ENCODE peak calls at places on chromosomes 5 and 9, in seven cellular contexts. P, H, Y, J, F, G and V are unnamed samples.

GRCh38 chr9:22170162-22170932 is 161.2 kb upstream of the CDKN2B start:
- DNase-seq in P (no peak), F (no peak), Y (no peak), H (no peak), G (no peak), J (no peak), V (no peak)

GRCh38 chr5:59198365-59198764 is 615.5 kb downstream of the RAB3C start:
- DNase-seq in P (no peak), F (no peak), H (no peak), J (no peak), Y (no peak), G (no peak), V (no peak)

GRCh38 chr9:98926016-98926415 is 17.7 kb upstream of the COL15A1 start:
- DNase-seq in H (no peak), P (no peak), Y (no peak), J (no peak), G (no peak), F (no peak), V (no peak)

GRCh38 chr5:113378960-113379541 is 55.7 kb downstream of the TSSK1B start:
- DNase-seq in Y (peak; percentile 53), F (peak; percentile 59), P (no peak), H (peak; percentile 38), J (peak; percentile 50), G (peak; percentile 71), V (peak; percentile 61)

GRCh38 chr5:83222906-83223305 is 145.6 kb downstream of the XRCC4 start:
- DNase-seq in F (no peak), H (no peak), J (no peak), G (no peak), Y (no peak), P (no peak), V (no peak)

GRCh38 chr5:40384782-40385390 is 294.8 kb upstream of the PTGER4 start:
- DNase-seq in F (no peak), J (no peak), H (no peak), G (no peak), Y (no peak), P (no peak), V (no peak)

GRCh38 chr9:130239741-130240241 is 25.8 kb upstream of the HMCN2 start:
- DNase-seq in F (no peak), H (no peak), P (no peak), G (no peak), Y (no peak), J (no peak), V (no peak)

GRCh38 chr5:68240196-68240595 is 24.6 kb downstream of the PIK3R1 start:
- DNase-seq in G (no peak), F (no peak), J (no peak), H (no peak), P (no peak), Y (no peak), V (no peak)

GRCh38 chr9:125932012-125932411 is 184.8 kb downstream of the PBX3 start:
- DNase-seq in P (peak; percentile 63), G (no peak), J (peak; percentile 81), F (no peak), H (no peak), Y (no peak), V (no peak)

GRCh38 chr5:172891716-172892421 is 57.8 kb downstream of the ERGIC1 start:
- DNase-seq in Y (peak; percentile 91), H (no peak), G (no peak), P (peak; percentile 94), F (no peak), J (no peak), V (no peak)

GRCh38 chr9:132670816-132671371 is 630 bp downstream of the GTF3C4 start:
- DNase-seq in H (peak; percentile 59), F (peak; percentile 41), Y (no peak), P (no peak), J (no peak), G (peak; percentile 23), V (no peak)

GRCh38 chr5:90590-91547 is 1.1 kb upstream of the PLEKHG4B start:
- DNase-seq in J (no peak), G (peak; percentile 71), P (no peak), H (no peak), F (no peak), Y (peak; percentile 64), V (no peak)

GRCh38 chr5:151659001-151659754 is 27.5 kb downstream of the SPARC start:
- DNase-seq in F (peak; percentile 80), P (peak; percentile 80), Y (peak; percentile 77), H (peak; percentile 63), G (peak; percentile 86), J (peak; percentile 70), V (peak; percentile 70)

GRCh38 chr5:88952344-88952743 is 69.4 kb upstream of the MEF2C start:
- DNase-seq in J (peak; percentile 1), H (no peak), Y (no peak), G (peak; percentile 80), P (no peak), F (no peak), V (no peak)

GRCh38 chr9:121654497-121655140 is 3.2 kb downstream of the DAB2IP start:
- DNase-seq in F (no peak), H (no peak), Y (peak; percentile 40), G (no peak), J (no peak), P (no peak), V (no peak)

DNA sequence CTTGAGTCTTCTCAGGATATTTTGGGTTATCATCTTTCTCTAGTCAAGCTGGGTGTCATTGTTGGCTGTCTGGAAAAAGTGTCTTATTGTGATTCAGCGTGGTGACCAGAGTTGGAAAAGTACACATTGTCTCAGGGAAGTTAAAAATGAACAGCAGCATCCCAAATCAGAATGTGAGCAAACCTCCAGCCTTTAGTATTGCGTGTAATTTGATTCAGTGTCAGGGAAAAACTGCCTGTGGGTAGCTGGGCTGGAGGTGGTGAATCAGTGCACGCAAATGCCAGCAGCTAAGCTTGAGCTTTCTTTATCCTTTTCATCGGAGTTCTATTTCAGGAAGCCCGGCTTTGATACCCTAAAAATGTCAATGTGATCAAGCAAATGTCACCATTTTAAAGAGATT is 25.9 kb upstream of the C5orf47 start:
- DNase-seq in H (no peak), Y (no peak), F (no peak), G (no peak), P (no peak), J (no peak), V (no peak)
- H3K4me3 ChIP-seq in H (no peak overlapping the region), Y (no peak overlapping the region), F (no peak overlapping the region), G (no peak overlapping the region), P (no peak overlapping the region), J (no peak overlapping the region), V (no peak overlapping the region)

GRCh38 chr5:177446184-177447065 is at the start of gene PRR7:
- DNase-seq in Y (peak; percentile 56), J (no peak), F (peak; percentile 69), H (peak; percentile 83), G (peak; percentile 78), P (no peak), V (no peak)
- H3K27ac ChIP-seq in Y (peak within 1 kb of the TSS; percentile 56), J (peak within 1 kb of the TSS; percentile 95), F (peak within 1 kb of the TSS; percentile 89), H (peak within 1 kb of the TSS; percentile 66), G (no peak within 1 kb of the TSS), P (no peak within 1 kb of the TSS), V (no peak within 1 kb of the TSS)

GRCh38 chr5:178588769-178589168 is 1.4 kb downstream of the COL23A1 start:
- DNase-seq in G (no peak), F (no peak), P (no peak), J (no peak), H (no peak), Y (no peak), V (no peak)

GRCh38 chr5:178590141-178590923 is at the start of gene COL23A1:
- DNase-seq in J (no peak), Y (no peak), H (peak; percentile 55), P (no peak), G (peak; percentile 90), F (peak; percentile 62), V (no peak)

GRCh38 chr5:178587793-178588611 is 2.2 kb downstream of the COL23A1 start:
- DNase-seq in J (no peak), G (peak; percentile 59), F (no peak), Y (no peak), H (no peak), P (no peak), V (no peak)

GRCh38 chr5:178589180-178590140 is 733 bp downstream of the COL23A1 start:
- DNase-seq in P (no peak), G (peak; percentile 84), Y (no peak), J (no peak), F (peak; percentile 41), H (no peak), V (no peak)

DNA sequence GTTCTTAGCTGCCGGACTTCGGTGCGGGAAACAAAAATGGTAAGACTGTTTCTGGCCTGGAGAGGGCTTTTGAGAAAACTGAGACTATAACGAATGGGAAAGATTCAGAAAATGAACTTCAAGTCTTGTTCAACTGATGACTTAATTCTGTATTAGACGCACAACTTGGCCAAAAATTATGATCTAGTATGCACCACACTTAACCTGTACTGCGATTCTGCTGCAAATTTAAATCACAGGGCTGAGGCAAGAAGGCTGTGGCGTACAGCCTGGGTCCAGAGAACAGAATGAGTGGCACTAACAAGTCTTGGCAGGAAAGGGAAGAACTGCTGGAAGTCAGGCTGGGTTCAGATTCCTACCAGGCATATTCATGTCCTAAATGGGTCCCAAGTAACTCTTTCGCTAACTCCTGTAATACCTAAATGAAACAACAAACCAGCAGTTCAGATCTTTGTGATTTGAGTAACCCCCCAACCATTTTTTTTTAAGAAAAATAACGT is 781 bp upstream of the COL23A1 start:
- DNase-seq in J (no peak), Y (no peak), P (no peak), F (no peak), H (no peak), G (no peak), V (no peak)
- H3K4me3 ChIP-seq in J (no peak overlapping the region), Y (no peak overlapping the region), P (no peak overlapping the region), F (no peak overlapping the region), H (no peak overlapping the region), G (no peak overlapping the region), V (no peak overlapping the region)

GRCh38 chr5:54516051-54516645 is 1.4 kb upstream of the SNX18 start:
- DNase-seq in F (no peak), G (no peak), H (no peak), Y (no peak), P (no peak), J (no peak), V (no peak)

GRCh38 chr5:54518146-54519082 is 855 bp downstream of the SNX18 start:
- DNase-seq in H (peak; percentile 61), P (no peak), F (no peak), G (peak; percentile 79), J (no peak), Y (peak; percentile 66), V (no peak)

GRCh38 chr5:54517174-54517511 is 416 bp upstream of the SNX18 start:
- DNase-seq in H (no peak), G (peak; percentile 37), J (no peak), F (no peak), P (no peak), Y (no peak), V (no peak)

GRCh38 chr5:54519083-54519541 is 1.6 kb downstream of the SNX18 start:
- DNase-seq in F (no peak), P (no peak), G (no peak), H (no peak), Y (no peak), J (no peak), V (no peak)

DNA sequence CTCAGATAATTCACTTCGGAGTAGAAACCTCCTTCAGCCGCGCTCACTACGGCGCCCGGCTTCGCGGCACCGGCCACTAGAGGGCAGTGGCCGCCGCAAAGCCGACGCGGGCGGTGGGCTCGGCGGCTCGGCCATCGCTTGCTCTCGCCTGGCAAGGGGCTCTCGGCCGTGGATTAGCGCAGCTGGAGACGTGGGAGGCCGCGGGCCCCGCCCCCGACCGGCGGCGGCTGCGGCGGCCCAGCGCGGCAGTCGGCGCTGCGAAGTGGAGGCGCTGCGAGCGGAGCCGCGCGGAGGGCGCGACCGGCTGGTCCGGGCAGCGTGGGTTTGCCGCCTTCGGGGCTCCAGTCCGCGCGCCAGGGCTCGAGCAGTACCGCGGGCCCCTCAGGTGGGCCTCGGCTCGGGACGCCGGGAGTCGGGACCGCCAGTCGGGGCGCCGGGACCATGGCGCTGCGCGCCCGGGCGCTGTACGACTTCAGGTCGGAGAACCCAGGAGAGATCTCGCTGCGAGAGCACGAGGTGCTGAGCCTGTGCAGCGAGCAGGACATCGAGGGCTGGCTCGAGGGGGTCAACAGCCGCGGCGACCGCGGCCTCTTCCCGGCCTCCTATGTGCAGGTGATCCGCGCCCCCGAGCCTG is at the start of gene SNX18:
- DNase-seq in H (peak; percentile 91), G (peak; percentile 96), Y (peak; percentile 95), P (peak; percentile 92), J (peak; percentile 74), F (peak; percentile 88), V (peak; percentile 57)
- H3K27ac ChIP-seq in H (peak within 1 kb of the TSS; percentile 76), G (peak within 1 kb of the TSS; percentile 93), Y (peak within 1 kb of the TSS; percentile 93), P (peak within 1 kb of the TSS; percentile 89), J (peak within 1 kb of the TSS; percentile 78), F (peak within 1 kb of the TSS; percentile 54), V (no peak within 1 kb of the TSS)